ENCODE peak calls at places on chromosomes 4 and X, in eight cellular contexts. One of them, this sample, is unnamed.

GRCh38 chr4:149291463-149291862 is 524.2 kb downstream of the IQCM start:
- DNase-seq in lower leg skin: no peak
- DNase-seq in hepatic stellate cell: no peak
- DNase-seq in activated T-helper 1 cell treated with anti-CD3 and anti-CD28 coated beads, Interleukin-12 subunit alpha, Interleukin-12 subunit beta, Interleukin-2, Interleukin-4 antibody, amounts not matched to agents 30 ng/mL and 10 ng/mL and 1 ng/mL, durations not matched to agents 14 hours and 24 hours and 36 hours: no peak
- DNase-seq in RCC 7860: no peak
- DNase-seq in stimulated activated naive B cell treated with anti-CD40 and anti-IgM and Interleukin-4, amounts not matched to agents 10 μg/mL and 1 μg/mL and 100 μg/mL, for 72 hours: no peak
- DNase-seq in activated CD8-positive, alpha-beta memory T cell treated with anti-CD3 and anti-CD28 coated beads for 4 hours: no peak
- DNase-seq in WTC11: no peak
- DNase-seq in this sample: no peak

GRCh38 chr4:57404463-57404862 is 294.3 kb upstream of the IGFBP7 start:
- DNase-seq in lower leg skin: no peak
- DNase-seq in hepatic stellate cell: no peak
- DNase-seq in activated T-helper 1 cell treated with anti-CD3 and anti-CD28 coated beads, Interleukin-12 subunit alpha, Interleukin-12 subunit beta, Interleukin-2, Interleukin-4 antibody, amounts not matched to agents 30 ng/mL and 10 ng/mL and 1 ng/mL, durations not matched to agents 14 hours and 24 hours and 36 hours: no peak
- DNase-seq in RCC 7860: no peak
- DNase-seq in stimulated activated naive B cell treated with anti-CD40 and anti-IgM and Interleukin-4, amounts not matched to agents 10 μg/mL and 1 μg/mL and 100 μg/mL, for 72 hours: no peak
- DNase-seq in activated CD8-positive, alpha-beta memory T cell treated with anti-CD3 and anti-CD28 coated beads for 4 hours: no peak
- DNase-seq in WTC11: no peak
- DNase-seq in this sample: no peak

GRCh38 chrX:107442914-107443527 is 6.4 kb upstream of the FRMPD3 start:
- DNase-seq in lower leg skin: no peak
- DNase-seq in hepatic stellate cell: no peak
- DNase-seq in activated T-helper 1 cell treated with anti-CD3 and anti-CD28 coated beads, Interleukin-12 subunit alpha, Interleukin-12 subunit beta, Interleukin-2, Interleukin-4 antibody, amounts not matched to agents 30 ng/mL and 10 ng/mL and 1 ng/mL, durations not matched to agents 14 hours and 24 hours and 36 hours: no peak
- DNase-seq in RCC 7860: no peak
- DNase-seq in stimulated activated naive B cell treated with anti-CD40 and anti-IgM and Interleukin-4, amounts not matched to agents 10 μg/mL and 1 μg/mL and 100 μg/mL, for 72 hours: no peak
- DNase-seq in activated CD8-positive, alpha-beta memory T cell treated with anti-CD3 and anti-CD28 coated beads for 4 hours: no peak
- DNase-seq in WTC11: no peak
- DNase-seq in this sample: no peak

GRCh38 chr4:48483006-48483776 is at the start of gene SLC10A4:
- DNase-seq in lower leg skin: no peak
- DNase-seq in hepatic stellate cell: no peak
- DNase-seq in activated T-helper 1 cell treated with anti-CD3 and anti-CD28 coated beads, Interleukin-12 subunit alpha, Interleukin-12 subunit beta, Interleukin-2, Interleukin-4 antibody, amounts not matched to agents 30 ng/mL and 10 ng/mL and 1 ng/mL, durations not matched to agents 14 hours and 24 hours and 36 hours: no peak
- DNase-seq in RCC 7860: no peak
- DNase-seq in stimulated activated naive B cell treated with anti-CD40 and anti-IgM and Interleukin-4, amounts not matched to agents 10 μg/mL and 1 μg/mL and 100 μg/mL, for 72 hours: no peak
- DNase-seq in activated CD8-positive, alpha-beta memory T cell treated with anti-CD3 and anti-CD28 coated beads for 4 hours: no peak
- DNase-seq in WTC11: peak
- DNase-seq in this sample: peak

GRCh38 chr4:133402616-133403015 is 253.5 kb downstream of the PCDH10 start:
- DNase-seq in lower leg skin: no peak
- DNase-seq in hepatic stellate cell: no peak
- DNase-seq in activated T-helper 1 cell treated with anti-CD3 and anti-CD28 coated beads, Interleukin-12 subunit alpha, Interleukin-12 subunit beta, Interleukin-2, Interleukin-4 antibody, amounts not matched to agents 30 ng/mL and 10 ng/mL and 1 ng/mL, durations not matched to agents 14 hours and 24 hours and 36 hours: no peak
- DNase-seq in RCC 7860: no peak
- DNase-seq in stimulated activated naive B cell treated with anti-CD40 and anti-IgM and Interleukin-4, amounts not matched to agents 10 μg/mL and 1 μg/mL and 100 μg/mL, for 72 hours: no peak
- DNase-seq in activated CD8-positive, alpha-beta memory T cell treated with anti-CD3 and anti-CD28 coated beads for 4 hours: no peak
- DNase-seq in WTC11: no peak
- DNase-seq in this sample: no peak

GRCh38 chrX:155216940-155217450 is 735 bp downstream of the VBP1 start:
- DNase-seq in lower leg skin: no peak
- DNase-seq in hepatic stellate cell: peak
- DNase-seq in activated T-helper 1 cell treated with anti-CD3 and anti-CD28 coated beads, Interleukin-12 subunit alpha, Interleukin-12 subunit beta, Interleukin-2, Interleukin-4 antibody, amounts not matched to agents 30 ng/mL and 10 ng/mL and 1 ng/mL, durations not matched to agents 14 hours and 24 hours and 36 hours: no peak
- DNase-seq in RCC 7860: peak
- DNase-seq in stimulated activated naive B cell treated with anti-CD40 and anti-IgM and Interleukin-4, amounts not matched to agents 10 μg/mL and 1 μg/mL and 100 μg/mL, for 72 hours: no peak
- DNase-seq in activated CD8-positive, alpha-beta memory T cell treated with anti-CD3 and anti-CD28 coated beads for 4 hours: no peak
- DNase-seq in WTC11: no peak
- DNase-seq in this sample: no peak

GRCh38 chr4:153579410-153579809 is 104.7 kb upstream of the TLR2 start:
- DNase-seq in lower leg skin: no peak
- DNase-seq in hepatic stellate cell: no peak
- DNase-seq in activated T-helper 1 cell treated with anti-CD3 and anti-CD28 coated beads, Interleukin-12 subunit alpha, Interleukin-12 subunit beta, Interleukin-2, Interleukin-4 antibody, amounts not matched to agents 30 ng/mL and 10 ng/mL and 1 ng/mL, durations not matched to agents 14 hours and 24 hours and 36 hours: no peak
- DNase-seq in RCC 7860: no peak
- DNase-seq in stimulated activated naive B cell treated with anti-CD40 and anti-IgM and Interleukin-4, amounts not matched to agents 10 μg/mL and 1 μg/mL and 100 μg/mL, for 72 hours: no peak
- DNase-seq in activated CD8-positive, alpha-beta memory T cell treated with anti-CD3 and anti-CD28 coated beads for 4 hours: no peak
- DNase-seq in WTC11: no peak
- DNase-seq in this sample: no peak

GRCh38 chr4:141246243-141246642 is 25.5 kb downstream of the ZNF330 start:
- DNase-seq in lower leg skin: no peak
- DNase-seq in hepatic stellate cell: peak
- DNase-seq in activated T-helper 1 cell treated with anti-CD3 and anti-CD28 coated beads, Interleukin-12 subunit alpha, Interleukin-12 subunit beta, Interleukin-2, Interleukin-4 antibody, amounts not matched to agents 30 ng/mL and 10 ng/mL and 1 ng/mL, durations not matched to agents 14 hours and 24 hours and 36 hours: no peak
- DNase-seq in RCC 7860: peak
- DNase-seq in stimulated activated naive B cell treated with anti-CD40 and anti-IgM and Interleukin-4, amounts not matched to agents 10 μg/mL and 1 μg/mL and 100 μg/mL, for 72 hours: no peak
- DNase-seq in activated CD8-positive, alpha-beta memory T cell treated with anti-CD3 and anti-CD28 coated beads for 4 hours: no peak
- DNase-seq in WTC11: no peak
- DNase-seq in this sample: no peak

GRCh38 chrX:106999002-106999975 is 723 bp downstream of the MORC4 start:
- DNase-seq in lower leg skin: peak
- DNase-seq in hepatic stellate cell: peak
- DNase-seq in activated T-helper 1 cell treated with anti-CD3 and anti-CD28 coated beads, Interleukin-12 subunit alpha, Interleukin-12 subunit beta, Interleukin-2, Interleukin-4 antibody, amounts not matched to agents 30 ng/mL and 10 ng/mL and 1 ng/mL, durations not matched to agents 14 hours and 24 hours and 36 hours: peak
- DNase-seq in RCC 7860: peak
- DNase-seq in stimulated activated naive B cell treated with anti-CD40 and anti-IgM and Interleukin-4, amounts not matched to agents 10 μg/mL and 1 μg/mL and 100 μg/mL, for 72 hours: no peak
- DNase-seq in activated CD8-positive, alpha-beta memory T cell treated with anti-CD3 and anti-CD28 coated beads for 4 hours: no peak
- DNase-seq in WTC11: peak
- DNase-seq in this sample: peak

This sample was measured in Daoy.